ENCODE peak calls at places on chromosomes 7 and 10, in four cellular contexts. G is IMR-90, B is EL, M is HFF-Myc. E is an unnamed sample.

GRCh38 chr7:112414855-112415490 is 35.3 kb upstream of the IFRD1 start:
- DNase-seq in M (no peak), B (peak), G (peak), E (peak)

GRCh38 chr7:155469311-155470185 is 11.6 kb downstream of the EN2 start:
- DNase-seq in G (no peak), B (no peak), M (no peak), E (no peak)

GRCh38 chr10:2985729-2986232 is 81.6 kb upstream of the PFKP start:
- DNase-seq in B (peak), G (peak), M (no peak), E (peak)

GRCh38 chr7:140342732-140343514 is 55.4 kb downstream of the SLC37A3 start:
- DNase-seq in G (peak), B (peak), M (no peak), E (no peak)

GRCh38 chr7:2681954-2682799 is 5.8 kb upstream of the AMZ1 start:
- DNase-seq in M (no peak), B (no peak), G (no peak), E (no peak)

GRCh38 chr7:134587736-134588135 is 38.8 kb downstream of the AKR1B15 start:
- DNase-seq in M (no peak), B (no peak), G (no peak), E (peak)

GRCh38 chr10:59825932-59826331 is 72.7 kb upstream of the MRLN start:
- DNase-seq in B (no peak), G (no peak), M (no peak), E (no peak)

GRCh38 chr7:135785065-135785464 is 36.5 kb upstream of the FAM180A start:
- DNase-seq in M (no peak), B (no peak), G (no peak), E (no peak)

GRCh38 chr10:116143673-116144072 is 129.3 kb downstream of the GFRA1 start:
- DNase-seq in M (no peak), G (no peak), B (no peak), E (no peak)

GRCh38 chr10:16816142-16816541 is 1.1 kb downstream of the RSU1 start:
- DNase-seq in B (peak), G (no peak), M (no peak), E (no peak)

GRCh38 chr7:44814956-44815355 is 18.5 kb downstream of the PPIA start:
- DNase-seq in B (no peak), M (no peak), G (no peak), E (no peak)

GRCh38 chr7:49852619-49853462 is 79.4 kb downstream of the VWC2 start:
- DNase-seq in G (peak), M (peak), B (peak), E (no peak)

GRCh38 chr10:113524539-113525490 is 28.0 kb upstream of the HABP2 start:
- DNase-seq in M (no peak), G (no peak), B (peak), E (peak)

GRCh38 chr7:134941185-134941900 is 45.0 kb upstream of the AGBL3 start:
- DNase-seq in M (peak), G (peak), B (peak), E (peak)

E was measured in foreskin fibroblast.